ENCODE peak calls at places on chromosome 15, in ten cellular contexts. G is hypothalamus; L is naive thymus-derived CD8-positive, alpha-beta T cell; O is IMR-90; M is GDM1; V is fibroblast of lung; Z is anterior cingulate cortex; R is OCI-M1; E is NCI-H2029; P is effector memory CD4-positive, alpha-beta T cell. W is an unnamed sample.

GRCh38 chr15:50873935-50874353 is 34.5 kb upstream of the AP4E1 start:
- DNase-seq in V (peak; percentile 10), Z (no peak), M (peak; percentile 14), L (no peak), P (no peak), G (no peak), R (peak; percentile 76), E (no peak), O (no peak), W (no peak)

GRCh38 chr15:38463893-38464292 is 10.0 kb downstream of the FAM98B start:
- DNase-seq in M (no peak), V (no peak), L (no peak), P (no peak), O (no peak), Z (no peak), E (no peak), R (no peak), G (no peak), W (no peak)

GRCh38 chr15:40436116-40436891 is 4.4 kb upstream of the BAHD1 start:
- DNase-seq in L (no peak), P (no peak), G (no peak), Z (no peak), V (no peak), O (no peak), M (no peak), E (no peak), R (no peak), W (peak; percentile 39)

GRCh38 chr15:74955796-74956647 is 550 bp downstream of the RPP25 start:
- DNase-seq in M (no peak), V (peak; percentile 65), O (peak; percentile 26), Z (no peak), R (no peak), P (peak; percentile 20), L (peak; percentile 49), G (peak; percentile 49), E (peak; percentile 42), W (peak; percentile 52)

GRCh38 chr15:66115568-66116206 is 137.9 kb downstream of the MEGF11 start:
- DNase-seq in L (no peak), V (no peak), G (no peak), O (no peak), P (peak; percentile 60), Z (no peak), R (no peak), M (no peak), E (peak; percentile 69), W (no peak)

GRCh38 chr15:76330281-76330680 is 6.3 kb upstream of the ISL2 start:
- DNase-seq in P (no peak), Z (peak; percentile 19), R (peak; percentile 72), G (no peak), O (peak; percentile 46), L (no peak), M (peak; percentile 4), E (no peak), V (peak; percentile 66), W (peak; percentile 58)

GRCh38 chr15:70292511-70292760 is 194.7 kb upstream of the TLE3 start:
- DNase-seq in L (no peak), V (no peak), M (no peak), Z (no peak), R (no peak), E (no peak), G (no peak), P (no peak), O (no peak), W (no peak)

GRCh38 chr15:73936181-73936580 is 9.9 kb downstream of the LOXL1 start:
- DNase-seq in O (peak; percentile 83), E (no peak), M (no peak), G (no peak), P (no peak), Z (no peak), R (no peak), V (peak; percentile 76), L (no peak), W (no peak)

GRCh38 chr15:44441095-44441501 is 13.7 kb downstream of the CTDSPL2 start:
- DNase-seq in V (no peak), O (no peak), G (no peak), R (peak; percentile 78), L (no peak), P (no peak), M (no peak), E (no peak), Z (no peak), W (no peak)

GRCh38 chr15:99998661-99999101 is 265.4 kb upstream of the LYSMD4 start:
- DNase-seq in R (no peak), G (no peak), E (no peak), P (no peak), O (peak; percentile 1), L (no peak), Z (no peak), M (no peak), V (no peak), W (no peak)

GRCh38 chr15:66043264-66043663 is 174.0 kb downstream of the RAB11A start:
- DNase-seq in O (no peak), V (no peak), Z (no peak), G (no peak), E (peak; percentile 25), R (no peak), P (no peak), L (no peak), M (no peak), W (no peak)